ENCODE peak calls at places on chromosomes 4 and X, in nine cellular contexts. A is GM12891; L is NCI-H1092 treated with DMSO at 0.1 percent for 48 hours; I is AG10803; H is activated naive CD4-positive, alpha-beta T cell; B is activated CD8-positive, alpha-beta T cell treated with anti-CD3 and anti-CD28 coated beads, Interleukin-2, amount 10 ng/mL, durations not matched to agents 7 days and 5 days; V is HTR-8/SVneo; M is hepatic stellate cell; E is NCI-H1436. Q is an unnamed sample.
A peak's percentile ranks its signal among the peaks of the same experiment; 100 is the strongest.

GRCh38 chr4:73754934-73755333 is 14.6 kb downstream of the CXCL8 start:
- DNase-seq in I (no peak), B (no peak), A (no peak), E (no peak), H (no peak), M (no peak), V (no peak), L (no peak), Q (no peak)

GRCh38 chr4:1718095-1718850 is 2.9 kb downstream of the TMEM129 start:
- DNase-seq in B (no peak), A (no peak), H (no peak), L (no peak), I (no peak), M (peak; percentile 3), E (no peak), V (no peak), Q (no peak)

GRCh38 chrX:30141966-30142365 is 73.4 kb upstream of the MAGEB2 start:
- DNase-seq in L (peak; percentile 40), B (peak; percentile 16), V (no peak), A (no peak), H (no peak), M (peak; percentile 8), I (peak; percentile 14), E (no peak), Q (peak; percentile 9)

GRCh38 chrX:52574416-52575275 is 57.8 kb upstream of the XAGE1B start:
- DNase-seq in M (peak; percentile 21), E (peak; percentile 40), H (no peak), I (peak; percentile 67), A (peak; percentile 8), V (peak; percentile 7), B (peak; percentile 38), L (peak; percentile 32), Q (peak; percentile 29)

GRCh38 chrX:48578661-48579128 is 4.4 kb downstream of the RBM3 start:
- DNase-seq in H (no peak), E (no peak), L (no peak), I (no peak), A (no peak), V (no peak), M (no peak), B (no peak), Q (no peak)

GRCh38 chr4:43778187-43778915 is 670.3 kb downstream of the KCTD8 start:
- DNase-seq in I (no peak), M (no peak), B (no peak), E (no peak), H (no peak), L (no peak), A (no peak), V (no peak), Q (no peak)

GRCh38 chr4:82798168-82799005 is at the start of gene SCD5:
- DNase-seq in A (peak; percentile 71), V (peak; percentile 70), I (peak; percentile 86), M (peak; percentile 67), H (peak; percentile 4), L (peak; percentile 48), B (peak; percentile 78), E (peak; percentile 92), Q (peak; percentile 73)

GRCh38 chr4:151055539-151055938 is 40.5 kb upstream of the LRBA start:
- DNase-seq in A (no peak), V (no peak), H (no peak), M (no peak), L (no peak), E (no peak), B (no peak), I (no peak), Q (no peak)

GRCh38 chrX:108590496-108590895 is 145.9 kb downstream of the IRS4 start:
- DNase-seq in B (no peak), V (no peak), I (no peak), A (no peak), H (no peak), E (no peak), L (no peak), M (no peak), Q (peak; percentile 55)

GRCh38 chr4:168076989-168077725 is 15.2 kb upstream of the ANXA10 start:
- DNase-seq in V (peak; percentile 40), E (peak; percentile 56), M (peak; percentile 13), I (peak; percentile 56), H (peak; percentile 0), A (peak; percentile 8), B (peak; percentile 56), L (peak; percentile 34), Q (peak; percentile 36)

GRCh38 chrX:108437789-108438623 is at the start of gene COL4A6:
- DNase-seq in V (peak; percentile 10), B (no peak), M (no peak), A (no peak), H (no peak), E (peak; percentile 3), L (no peak), I (no peak), Q (no peak)

GRCh38 chr4:143355540-143356217 is 19.0 kb downstream of the GAB1 start:
- DNase-seq in E (no peak), V (no peak), H (no peak), I (peak; percentile 8), L (no peak), A (no peak), B (no peak), M (peak; percentile 32), Q (peak; percentile 46)

GRCh38 chr4:126799471-126799870 is 833.3 kb upstream of the INTU start:
- DNase-seq in E (no peak), B (no peak), I (peak; percentile 63), H (no peak), M (no peak), L (no peak), V (no peak), A (no peak), Q (no peak)

GRCh38 chr4:109979932-109980717 is 67.4 kb downstream of the EGF start:
- DNase-seq in V (peak; percentile 45), L (no peak), I (peak; percentile 71), M (peak; percentile 4), A (no peak), B (no peak), H (no peak), E (no peak), Q (peak; percentile 82)

GRCh38 chrX:1658083-1658463 is 43.2 kb downstream of the ASMT start:
- DNase-seq in E (peak; percentile 41), H (no peak), M (no peak), A (no peak), B (peak; percentile 43), I (no peak), V (no peak), L (peak; percentile 92), Q (no peak)

GRCh38 chrX:56728752-56729151 is 291 bp upstream of the NBDY start:
- DNase-seq in H (peak; percentile 8), B (peak; percentile 35), A (no peak), I (no peak), V (no peak), L (peak; percentile 20), E (no peak), M (no peak), Q (no peak)

GRCh38 chrX:9429767-9430166 is 35.1 kb upstream of the TBL1X start:
- DNase-seq in E (no peak), H (no peak), I (no peak), M (no peak), V (no peak), A (no peak), L (peak; percentile 74), B (no peak), Q (no peak)

GRCh38 chr4:3385719-3386440 is 55.9 kb upstream of the HGFAC start:
- DNase-seq in E (no peak), I (no peak), L (no peak), M (no peak), A (no peak), H (no peak), B (no peak), V (no peak), Q (no peak)

GRCh38 chr4:73345399-73345975 is 58.6 kb upstream of the ALB start:
- DNase-seq in A (no peak), I (no peak), M (no peak), B (no peak), E (no peak), V (no peak), H (no peak), L (no peak), Q (no peak)

GRCh38 chr4:38870098-38870850 is 2.7 kb downstream of the FAM114A1 start:
- DNase-seq in L (no peak), A (no peak), B (no peak), H (no peak), M (no peak), I (peak; percentile 79), V (no peak), E (no peak), Q (no peak)

GRCh38 chr4:174714393-174715211 is 114.4 kb downstream of the GLRA3 start:
- DNase-seq in M (peak; percentile 18), H (no peak), A (peak; percentile 21), V (peak; percentile 40), B (peak; percentile 34), I (peak; percentile 56), E (no peak), L (peak; percentile 20), Q (peak; percentile 22)

GRCh38 chr4:2305766-2306501 is 44.0 kb upstream of the MXD4 start:
- DNase-seq in H (no peak), E (no peak), M (no peak), V (no peak), L (no peak), A (no peak), I (no peak), B (no peak), Q (no peak)

GRCh38 chrX:52031371-52031770 is 37.6 kb downstream of the MAGED4B start:
- DNase-seq in V (no peak), A (no peak), L (no peak), I (no peak), M (no peak), B (no peak), E (no peak), H (no peak), Q (no peak)

GRCh38 chrX:40105791-40106676 is 8.3 kb upstream of the BCOR start:
- DNase-seq in A (no peak), L (peak; percentile 89), V (no peak), B (peak; percentile 80), E (peak; percentile 69), M (no peak), H (peak; percentile 66), I (no peak), Q (no peak)

GRCh38 chrX:37701588-37701987 is 16.0 kb downstream of the XK start:
- DNase-seq in I (no peak), L (peak; percentile 7), A (no peak), B (no peak), M (no peak), E (no peak), V (no peak), H (no peak), Q (no peak)

GRCh38 chr4:105399535-105400161 is 74.2 kb downstream of the PPA2 start:
- DNase-seq in M (peak; percentile 34), V (peak; percentile 10), B (no peak), E (no peak), H (no peak), A (no peak), L (no peak), I (peak; percentile 85), Q (peak; percentile 83)

GRCh38 chr4:118799235-118799932 is 36.5 kb downstream of the SEC24D start:
- DNase-seq in M (no peak), B (no peak), V (no peak), L (no peak), I (no peak), H (no peak), E (no peak), A (no peak), Q (no peak)

GRCh38 chr4:10089346-10089745 is 27.3 kb downstream of the WDR1 start:
- DNase-seq in H (no peak), M (no peak), V (no peak), E (no peak), B (no peak), I (no peak), L (no peak), A (no peak), Q (no peak)

GRCh38 chrX:139091878-139092277 is 380.4 kb upstream of the FGF13 start:
- DNase-seq in E (no peak), A (no peak), M (no peak), L (no peak), V (no peak), I (no peak), B (no peak), H (no peak), Q (no peak)

GRCh38 chrX:9861711-9862110 is 75.5 kb downstream of the SHROOM2 start:
- DNase-seq in I (no peak), H (no peak), M (no peak), E (no peak), L (no peak), B (no peak), A (no peak), V (no peak), Q (no peak)

Q was measured in astrocyte.